ENCODE peak calls at places on chromosomes 1 and 21, in six cellular contexts. T is skeletal muscle cell, O is foreskin fibroblast, E is T-helper 9 cell, P is EL, W is NCI-H2081. J is an unnamed sample.

GRCh38 chr21:36260030-36260787 is 59.8 kb upstream of the MORC3 start:
- DNase-seq in O (peak; percentile 82), E (peak; percentile 22), P (peak; percentile 71), T (peak; percentile 21), W (peak; percentile 43), J (peak; percentile 79)

GRCh38 chr1:115313173-115313572 is 24.9 kb downstream of the NGF start:
- DNase-seq in E (no peak), T (no peak), O (no peak), W (no peak), P (no peak), J (no peak)

GRCh38 chr1:67227196-67227595 is 60.9 kb downstream of the IL23R start:
- DNase-seq in O (peak; percentile 13), E (no peak), W (no peak), T (no peak), P (no peak), J (no peak)

GRCh38 chr1:46714976-46715375 is 3.9 kb downstream of the EFCAB14 start:
- DNase-seq in W (no peak), T (no peak), P (no peak), O (no peak), E (no peak), J (no peak)

GRCh38 chr1:188043536-188044245 is 1214.9 kb downstream of the PLA2G4A start:
- DNase-seq in T (no peak), P (peak; percentile 10), E (no peak), O (no peak), W (no peak), J (peak; percentile 86)

GRCh38 chr1:94237291-94238226 is at the start of gene ARHGAP29:
- DNase-seq in T (no peak), O (peak; percentile 93), W (peak; percentile 81), E (no peak), P (peak; percentile 88), J (peak; percentile 92)

GRCh38 chr1:18278953-18279712 is 171.5 kb downstream of the IGSF21 start:
- DNase-seq in T (no peak), E (no peak), W (no peak), O (no peak), P (no peak), J (no peak)

GRCh38 chr21:29716753-29717152 is 223.0 kb downstream of the GRIK1 start:
- DNase-seq in P (no peak), O (no peak), E (no peak), W (no peak), T (no peak), J (no peak)

GRCh38 chr21:39022901-39023693 is 160.2 kb downstream of the PSMG1 start:
- DNase-seq in P (peak; percentile 64), T (no peak), W (peak; percentile 42), O (no peak), E (no peak), J (peak; percentile 49)

GRCh38 chr21:45139473-45139872 is 65.1 kb downstream of the ADARB1 start:
- DNase-seq in P (no peak), O (no peak), E (no peak), W (no peak), T (no peak), J (no peak)

GRCh38 chr1:2607681-2608041 is 21.1 kb downstream of the PRXL2B start:
- DNase-seq in E (no peak), T (no peak), P (no peak), O (no peak), W (no peak), J (no peak)

GRCh38 chr1:205774277-205775014 is 836 bp downstream of the RAB29 start:
- DNase-seq in T (no peak), P (peak; percentile 12), O (peak; percentile 23), E (peak; percentile 36), W (no peak), J (peak; percentile 26)

GRCh38 chr1:37662031-37662755 is 27.5 kb upstream of the RSPO1 start:
- DNase-seq in T (no peak), P (no peak), E (no peak), O (no peak), W (no peak), J (no peak)

GRCh38 chr1:2543543-2544092 is 12.6 kb upstream of the TNFRSF14 start:
- DNase-seq in T (no peak), O (peak; percentile 80), W (no peak), P (peak; percentile 53), E (peak; percentile 33), J (no peak)

GRCh38 chr1:48582408-48582807 is 110.4 kb upstream of the SPATA6 start:
- DNase-seq in T (no peak), E (no peak), O (no peak), P (no peak), W (no peak), J (no peak)

GRCh38 chr1:56584910-56585528 is 5.7 kb upstream of the PLPP3 start:
- DNase-seq in T (no peak), E (no peak), P (peak; percentile 65), W (peak; percentile 38), O (peak; percentile 83), J (peak; percentile 79)

GRCh38 chr1:31249854-31250253 is 10.2 kb upstream of the NKAIN1 start:
- DNase-seq in O (no peak), T (no peak), P (no peak), W (no peak), E (no peak), J (no peak)

GRCh38 chr1:207124389-207124788 is 20.4 kb downstream of the C4BPA start:
- DNase-seq in T (no peak), E (no peak), O (no peak), P (no peak), W (no peak), J (no peak)

GRCh38 chr1:216531308-216532239 is 108.3 kb upstream of the USH2A start:
- DNase-seq in T (no peak), O (peak; percentile 43), W (peak; percentile 29), P (peak; percentile 55), E (no peak), J (no peak)

GRCh38 chr1:195481293-195481692 is 1126.9 kb downstream of the KCNT2 start:
- DNase-seq in T (no peak), O (no peak), W (no peak), E (no peak), P (no peak), J (no peak)